ENCODE peak calls at places on chromosomes 2 and 18, in five cellular contexts. One of them, this sample, is unnamed.

GRCh38 chr2:240250985-240251847 is 110.8 kb upstream of the OTOS start:
- DNase-seq in GM20000: no peak
- DNase-seq in COR-L47: peak; percentile 5
- DNase-seq in epithelial cell of esophagus: peak; percentile 75
- DNase-seq in anterior cingulate cortex: peak; percentile 85
- DNase-seq in this sample: peak; percentile 82

GRCh38 chr18:11909081-11909410 is 929 bp upstream of the MPPE1 start:
- DNase-seq in COR-L47: no peak
- DNase-seq in epithelial cell of esophagus: no peak
- DNase-seq in anterior cingulate cortex: no peak
- DNase-seq in GM20000: no peak
- DNase-seq in this sample: no peak

GRCh38 chr2:9653485-9654271 is 22.9 kb upstream of the YWHAQ start:
- DNase-seq in GM20000: no peak
- DNase-seq in COR-L47: peak; percentile 79
- DNase-seq in anterior cingulate cortex: no peak
- DNase-seq in epithelial cell of esophagus: no peak
- DNase-seq in this sample: no peak

GRCh38 chr2:240391111-240392051 is 44.1 kb upstream of the GPC1 start:
- DNase-seq in GM20000: no peak
- DNase-seq in anterior cingulate cortex: no peak
- DNase-seq in COR-L47: no peak
- DNase-seq in epithelial cell of esophagus: no peak
- DNase-seq in this sample: no peak

GRCh38 chr2:69663860-69664259 is 20.3 kb upstream of the AAK1 start:
- DNase-seq in COR-L47: no peak
- DNase-seq in anterior cingulate cortex: no peak
- DNase-seq in epithelial cell of esophagus: no peak
- DNase-seq in GM20000: no peak
- DNase-seq in this sample: no peak

GRCh38 chr2:97935719-97936161 is 60.0 kb downstream of the TMEM131 start:
- DNase-seq in GM20000: no peak
- DNase-seq in COR-L47: no peak
- DNase-seq in anterior cingulate cortex: no peak
- DNase-seq in epithelial cell of esophagus: no peak
- DNase-seq in this sample: peak; percentile 80

GRCh38 chr18:50614838-50615237 is 55.0 kb downstream of the MAPK4 start:
- DNase-seq in anterior cingulate cortex: no peak
- DNase-seq in COR-L47: no peak
- DNase-seq in epithelial cell of esophagus: peak; percentile 94
- DNase-seq in GM20000: no peak
- DNase-seq in this sample: no peak

GRCh38 chr2:218081695-218082094 is 12.6 kb downstream of the RUFY4 start:
- DNase-seq in anterior cingulate cortex: no peak
- DNase-seq in GM20000: no peak
- DNase-seq in epithelial cell of esophagus: no peak
- DNase-seq in COR-L47: no peak
- DNase-seq in this sample: no peak

GRCh38 chr2:17543848-17544645 is 3.6 kb downstream of the VSNL1 start:
- DNase-seq in anterior cingulate cortex: no peak
- DNase-seq in COR-L47: no peak
- DNase-seq in epithelial cell of esophagus: peak; percentile 88
- DNase-seq in GM20000: no peak
- DNase-seq in this sample: peak; percentile 43

GRCh38 chr2:142037744-142038143 is 93.1 kb downstream of the LRP1B start:
- DNase-seq in anterior cingulate cortex: no peak
- DNase-seq in GM20000: no peak
- DNase-seq in COR-L47: no peak
- DNase-seq in epithelial cell of esophagus: peak; percentile 39
- DNase-seq in this sample: peak; percentile 6

GRCh38 chr2:187581125-187581896 is 27.1 kb upstream of the TFPI start:
- DNase-seq in epithelial cell of esophagus: peak; percentile 55
- DNase-seq in COR-L47: peak; percentile 44
- DNase-seq in GM20000: peak; percentile 10
- DNase-seq in anterior cingulate cortex: no peak
- DNase-seq in this sample: peak; percentile 75

GRCh38 chr2:218957685-218958084 is 1.8 kb upstream of the CDK5R2 start:
- DNase-seq in epithelial cell of esophagus: no peak
- DNase-seq in anterior cingulate cortex: no peak
- DNase-seq in COR-L47: no peak
- DNase-seq in GM20000: no peak
- DNase-seq in this sample: no peak

This sample was measured in PC-3.